ENCODE peak calls at places on chromosomes 4 and X, in nine cellular contexts. X is IMR-90; O is CD8-positive, alpha-beta memory T cell; L is psoas muscle; K is gastrocnemius medialis; R is neuronal stem cell; P is neural progenitor cell; F is lung; W is effector memory CD4-positive, alpha-beta T cell. D is an unnamed sample. For H3K36me3, the result is how much of the 10 kb centered on the place peaks cover.

GRCh38 chrX:152588206-152588605 is 49.5 kb upstream of the GABRQ start:
- DNase-seq in W (no peak), K (no peak), X (no peak), F (no peak), L (no peak), R (no peak), O (no peak), P (no peak), D (no peak)

GRCh38 chr4:137427411-137427810 is 104.9 kb downstream of the PCDH18 start:
- DNase-seq in K (no peak), P (no peak), W (no peak), R (no peak), F (no peak), X (no peak), O (no peak), L (no peak), D (no peak)

GRCh38 chr4:144556636-144557035 is 89.3 kb upstream of the HHIP start:
- DNase-seq in L (no peak), P (no peak), K (no peak), F (no peak), O (no peak), R (no peak), W (no peak), X (no peak), D (no peak)

GRCh38 chr4:78971326-78971725 is 32.1 kb upstream of the PAQR3 start:
- DNase-seq in O (no peak), W (no peak), K (peak), L (no peak), R (no peak), F (no peak), X (no peak), P (no peak), D (no peak)

GRCh38 chr4:173217075-173217474 is 48.5 kb downstream of the GALNT7 start:
- DNase-seq in P (no peak), W (no peak), K (no peak), R (no peak), O (no peak), L (no peak), F (no peak), X (no peak), D (no peak)

GRCh38 chr4:157143365-157143764 is 67.4 kb downstream of the GLRB start:
- DNase-seq in P (no peak), L (no peak), W (no peak), K (no peak), X (no peak), R (no peak), O (no peak), F (no peak), D (no peak)

GRCh38 chr4:89482248-89482647 is 174.6 kb upstream of the GPRIN3 start:
- DNase-seq in X (peak), F (no peak), O (no peak), W (no peak), R (peak), L (no peak), P (peak), K (no peak), D (no peak)

GRCh38 chrX:135974279-135974856 is 580 bp upstream of the MMGT1 start:
- DNase-seq in P (peak), F (peak), R (peak), O (peak), L (peak), W (no peak), K (peak), X (peak), D (peak)

GRCh38 chr4:4423706-4424498 is 37.0 kb downstream of the NSG1 start:
- DNase-seq in K (no peak), F (no peak), P (no peak), R (no peak), W (no peak), X (no peak), O (no peak), L (no peak), D (no peak)

GRCh38 chrX:81195712-81196111 is 6.0 kb downstream of the HMGN5 start:
- DNase-seq in O (peak), L (no peak), W (peak), K (peak), X (peak), R (peak), P (peak), F (peak), D (peak)

GRCh38 chrX:48540015-48540350 is 469 bp downstream of the TBC1D25 start:
- DNase-seq in F (no peak), W (peak), O (peak), P (no peak), L (no peak), X (peak), R (peak), K (peak), D (no peak)

GRCh38 chrX:40108959-40109287 is 11.2 kb upstream of the BCOR start:
- DNase-seq in R (no peak), F (no peak), L (peak), O (peak), K (peak), X (peak), P (peak), W (peak), D (peak)

GRCh38 chrX:17395154-17395553 is 20.2 kb downstream of the NHS start:
- DNase-seq in L (no peak), X (no peak), K (no peak), F (no peak), O (no peak), P (no peak), R (no peak), W (no peak), D (no peak)

GRCh38 chr4:16687845-16688244 is 210.6 kb downstream of the LDB2 start:
- DNase-seq in O (no peak), L (no peak), P (no peak), X (peak), W (no peak), F (no peak), R (no peak), K (no peak), D (no peak)

GRCh38 chrX:153897899-153898298 is 6.6 kb upstream of the AVPR2 start:
- DNase-seq in W (no peak), L (no peak), P (no peak), F (no peak), X (no peak), R (no peak), K (no peak), O (no peak), D (no peak)

GRCh38 chr4:79141530-79141929 is 184.3 kb downstream of the NAA11 start:
- DNase-seq in F (no peak), W (no peak), X (peak), K (no peak), P (peak), R (peak), O (no peak), L (no peak), D (no peak)

GRCh38 chrX:141214216-141214615 is 28.1 kb downstream of the SPANXC start:
- DNase-seq in P (no peak), R (no peak), F (no peak), X (no peak), K (no peak), L (no peak), W (no peak), O (no peak), D (no peak)

GRCh38 chr4:48812866-48813265 is 18.0 kb upstream of the OCIAD1 start:
- DNase-seq in L (no peak), K (no peak), X (no peak), P (no peak), R (no peak), W (no peak), F (no peak), O (no peak), D (no peak)

GRCh38 chr4:1711055-1711905 is 839 bp downstream of the SLBP start:
- DNase-seq in F (peak), R (no peak), L (peak), X (peak), W (no peak), K (peak), O (no peak), P (peak), D (peak)

GRCh38 chr4:6540879-6541278 is 34.1 kb upstream of the MAN2B2 start:
- DNase-seq in R (no peak), X (no peak), O (no peak), F (no peak), P (no peak), W (no peak), K (no peak), L (no peak), D (no peak)
- H3K27ac ChIP-seq in R (no peak), X (no peak), O (no peak), F (no peak), P (no peak), W (no peak), K (no peak), L (no peak), D (no peak)

GRCh38 chr4:73614468-73614867 is 5.8 kb downstream of the RASSF6 start:
- DNase-seq in P (no peak), K (no peak), W (no peak), R (no peak), O (no peak), F (no peak), X (no peak), L (no peak), D (no peak)

GRCh38 chr4:73613130-73613529 is 7.1 kb downstream of the RASSF6 start:
- DNase-seq in L (no peak), F (no peak), W (no peak), K (no peak), O (no peak), R (no peak), P (no peak), X (no peak), D (no peak)

GRCh38 chr4:73609688-73610087 is 10.5 kb downstream of the RASSF6 start:
- DNase-seq in L (no peak), X (peak), K (no peak), O (no peak), F (no peak), R (no peak), W (no peak), P (no peak), D (no peak)

GRCh38 chr4:73608677-73609594 is 11.3 kb downstream of the RASSF6 start:
- DNase-seq in L (no peak), R (no peak), F (no peak), X (peak), P (no peak), K (no peak), O (no peak), W (no peak), D (no peak)

GRCh38 chr4:73612032-73612431 is 8.2 kb downstream of the RASSF6 start:
- DNase-seq in W (no peak), O (no peak), L (no peak), K (no peak), X (no peak), P (no peak), F (no peak), R (no peak), D (no peak)
- H3K36me3 ChIP-seq in W (under half), O (under half), L (under half), K (under half), X (under half), P (under half), F (under half), R (under half), D (under half)

GRCh38 chr4:82864336-82865001 is 26.5 kb downstream of the SEC31A start:
- DNase-seq in L (no peak), W (no peak), K (no peak), P (no peak), O (no peak), X (no peak), R (no peak), F (no peak), D (no peak)
- H3K27ac ChIP-seq in L (no peak), W (no peak), K (no peak), P (no peak), O (no peak), X (peak), R (no peak), F (no peak), D (peak)

GRCh38 chrX:41150043-41150442 is 64.8 kb downstream of the USP9X start:
- DNase-seq in O (no peak), P (no peak), K (no peak), R (no peak), X (no peak), L (no peak), F (no peak), W (no peak), D (no peak)
- H3K36me3 ChIP-seq in O (under half), P (under half), K (under half), R (half or more), X (under half), L (under half), F (under half), W (under half), D (under half)

GRCh38 chr4:87055340-87055739 is 120.5 kb downstream of the AFF1 start:
- DNase-seq in L (no peak), O (no peak), P (no peak), F (no peak), W (no peak), X (no peak), K (no peak), R (no peak), D (no peak)
- H3K27ac ChIP-seq in L (peak), O (no peak), P (no peak), F (peak), W (no peak), X (no peak), K (peak), R (no peak), D (no peak)

GRCh38 chr4:24557036-24558022 is 27.0 kb downstream of the DHX15 start:
- DNase-seq in X (peak), K (no peak), L (no peak), O (no peak), W (no peak), R (no peak), P (no peak), F (no peak), D (no peak)
- H3K36me3 ChIP-seq in X (under half), K (under half), L (under half), O (under half), W (under half), R (half or more), P (under half), F (under half), D (under half)

GRCh38 chr4:112651641-112652040 is 14.7 kb downstream of the LARP7 start:
- DNase-seq in P (no peak), O (no peak), X (no peak), W (no peak), K (no peak), F (no peak), L (no peak), R (no peak), D (no peak)

GRCh38 chr4:112650332-112650731 is 13.4 kb downstream of the LARP7 start:
- DNase-seq in W (no peak), R (no peak), X (no peak), F (no peak), P (no peak), K (no peak), O (no peak), L (no peak), D (no peak)

GRCh38 chr4:112652216-112652615 is 15.3 kb downstream of the LARP7 start:
- DNase-seq in F (no peak), K (no peak), R (peak), P (peak), W (no peak), X (no peak), L (no peak), O (no peak), D (no peak)

GRCh38 chr4:112655270-112655669 is 18.3 kb downstream of the LARP7 start:
- DNase-seq in W (no peak), L (no peak), X (no peak), P (no peak), K (no peak), R (no peak), F (no peak), O (no peak), D (no peak)
- H3K27ac ChIP-seq in W (no peak), L (no peak), X (no peak), P (peak), K (no peak), R (peak), F (no peak), O (no peak), D (no peak)

DNA sequence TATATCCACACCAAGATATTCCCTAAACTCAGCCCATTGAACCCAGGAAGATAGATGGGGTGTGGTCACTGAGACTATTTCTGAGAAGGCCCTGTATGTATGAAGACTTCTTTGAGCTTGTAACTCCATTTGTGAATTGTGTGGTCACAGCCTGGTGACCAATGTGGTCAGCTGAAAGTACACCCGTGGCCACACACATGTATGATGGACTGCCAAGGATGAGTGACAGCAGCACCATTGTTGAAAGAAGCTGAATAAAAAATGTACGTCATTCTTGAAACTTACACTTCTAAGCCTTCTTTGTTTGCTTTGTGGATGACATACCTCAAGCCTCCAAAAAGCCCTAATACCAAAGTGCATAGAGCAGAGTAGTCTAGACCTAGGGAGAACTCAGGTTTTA is 581.4 kb downstream of the RAB28 start:
- DNase-seq in K (no peak), X (no peak), W (no peak), O (no peak), F (no peak), R (no peak), P (no peak), L (no peak), D (no peak)
- H3K36me3 ChIP-seq in K (under half), X (under half), W (under half), O (under half), F (under half), R (under half), P (under half), L (under half), D (under half)

DNA sequence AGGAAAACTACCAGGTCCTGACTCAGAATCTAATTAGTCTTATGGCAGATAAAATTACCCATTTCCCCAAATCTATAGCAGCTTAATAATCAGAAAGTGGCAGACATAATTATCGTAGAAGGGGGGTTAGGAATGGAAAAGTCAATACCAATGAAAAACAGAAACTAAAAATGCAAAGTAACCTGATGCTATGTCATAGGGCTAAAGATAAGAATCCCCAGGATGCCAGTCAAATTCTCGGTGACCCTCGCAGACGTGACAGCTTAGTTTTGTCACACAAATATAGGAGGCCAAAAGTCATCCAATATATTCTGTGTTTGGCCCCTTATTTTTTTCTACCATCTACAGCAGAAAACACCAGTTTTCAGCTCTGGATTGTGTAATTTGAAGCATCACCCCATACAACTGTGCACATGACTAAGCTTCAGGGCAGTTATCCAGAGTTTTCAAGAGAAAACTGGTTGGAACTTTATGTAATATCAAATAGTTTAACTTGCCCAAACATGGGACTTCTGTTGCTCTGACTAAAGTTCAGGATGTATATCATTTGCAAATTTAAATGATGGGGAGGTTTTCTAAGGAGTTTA is 30.9 kb downstream of the RASSF6 start:
- DNase-seq in P (no peak), W (no peak), F (no peak), X (peak), O (no peak), R (no peak), K (no peak), L (no peak), D (no peak)
- H3K27ac ChIP-seq in P (no peak), W (no peak), F (no peak), X (peak), O (no peak), R (no peak), K (no peak), L (no peak), D (no peak)